ENCODE peak calls at places on chromosomes 12 and 14, in nine cellular contexts. Y, I, S, P, Z, A, E, B and T are unnamed samples.

GRCh38 chr12:114440450-114441383 is 34.8 kb upstream of the TBX5 start:
- DNase-seq in Y (no peak), I (no peak), S (no peak), P (no peak), Z (no peak), A (no peak), E (no peak), B (no peak), T (no peak)

GRCh38 chr12:101039848-101040531 is 170.0 kb downstream of the SLC5A8 start:
- DNase-seq in Y (no peak), I (no peak), S (no peak), P (no peak), Z (no peak), A (no peak), E (no peak), B (no peak), T (no peak)

GRCh38 chr14:45787167-45787566 is 534.2 kb upstream of the MIS18BP1 start:
- DNase-seq in Y (no peak), I (no peak), S (no peak), P (no peak), Z (no peak), A (no peak), E (no peak), B (no peak), T (no peak)

GRCh38 chr12:80862606-80863005 is 75.1 kb downstream of the LIN7A start:
- DNase-seq in Y (no peak), I (no peak), S (no peak), P (no peak), Z (no peak), A (no peak), E (no peak), B (no peak), T (no peak)

GRCh38 chr12:100661300-100661951 is 87.9 kb downstream of the GAS2L3 start:
- DNase-seq in Y (no peak), I (no peak), S (no peak), P (no peak), Z (no peak), A (no peak), E (no peak), B (peak; percentile 6), T (no peak)

GRCh38 chr12:31931796-31932715 is 27.2 kb upstream of the RESF1 start:
- DNase-seq in Y (no peak), I (no peak), S (peak; percentile 11), P (no peak), Z (no peak), A (no peak), E (no peak), B (no peak), T (no peak)

GRCh38 chr12:6370994-6371754 is 4.2 kb downstream of the SCNN1A start:
- DNase-seq in Y (peak; percentile 92), I (peak; percentile 96), S (no peak), P (no peak), Z (peak; percentile 48), A (peak; percentile 99), E (peak; percentile 98), B (peak; percentile 97), T (peak; percentile 98)

GRCh38 chr12:21551811-21552469 is 25.8 kb downstream of the SPX start:
- DNase-seq in Y (no peak), I (no peak), S (no peak), P (peak; percentile 4), Z (no peak), A (no peak), E (peak; percentile 75), B (no peak), T (no peak)

GRCh38 chr14:55221186-55221585 is 29.8 kb upstream of the DLGAP5 start:
- DNase-seq in Y (no peak), I (no peak), S (no peak), P (no peak), Z (no peak), A (no peak), E (no peak), B (peak; percentile 50), T (no peak)

GRCh38 chr12:60693019-60693626 is 1097.3 kb downstream of the SLC16A7 start:
- DNase-seq in Y (no peak), I (no peak), S (no peak), P (no peak), Z (no peak), A (no peak), E (no peak), B (no peak), T (no peak)

GRCh38 chr14:87754512-87755223 is 238.3 kb downstream of the GALC start:
- DNase-seq in Y (no peak), I (no peak), S (no peak), P (no peak), Z (no peak), A (no peak), E (no peak), B (no peak), T (no peak)

GRCh38 chr14:73426877-73427276 is 31.5 kb downstream of the NUMB start:
- DNase-seq in Y (no peak), I (no peak), S (no peak), P (no peak), Z (no peak), A (no peak), E (no peak), B (no peak), T (no peak)

GRCh38 chr12:6608592-6609311 is 1.6 kb upstream of the CHD4 start:
- DNase-seq in Y (no peak), I (peak; percentile 55), S (no peak), P (no peak), Z (no peak), A (no peak), E (no peak), B (no peak), T (no peak)

GRCh38 chr12:29734299-29734698 is 49.4 kb downstream of the TMTC1 start:
- DNase-seq in Y (no peak), I (no peak), S (no peak), P (no peak), Z (no peak), A (no peak), E (no peak), B (no peak), T (no peak)

GRCh38 chr12:7162691-7163114 is 26.8 kb upstream of the PEX5 start:
- DNase-seq in Y (peak; percentile 74), I (peak; percentile 60), S (no peak), P (peak; percentile 66), Z (peak; percentile 43), A (peak; percentile 82), E (peak; percentile 86), B (peak; percentile 13), T (peak; percentile 87)

GRCh38 chr14:71753976-71754375 is 178.3 kb upstream of the RGS6 start:
- DNase-seq in Y (no peak), I (no peak), S (no peak), P (no peak), Z (no peak), A (no peak), E (no peak), B (no peak), T (no peak)